ENCODE peak calls at places on chromosomes 12 and 14, in seven cellular contexts. One of them, this sample, is unnamed. For H3K4me1, the result is how much of the 10 kb centered on the place peaks cover.

GRCh38 chr12:132228535-132229422 is 84.5 kb downstream of the NOC4L start:
- DNase-seq in endothelial cell of umbilical vein: no peak
- DNase-seq in fibroblast of lung: no peak
- DNase-seq in HepG2: no peak
- DNase-seq in tibial nerve: no peak
- DNase-seq in cardiac muscle cell: no peak
- DNase-seq in Peyer's patch: no peak
- DNase-seq in this sample: no peak

GRCh38 chr12:82877963-82878362 is 191.3 kb downstream of the TMTC2 start:
- DNase-seq in fibroblast of lung: no peak
- DNase-seq in tibial nerve: no peak
- DNase-seq in HepG2: no peak
- DNase-seq in Peyer's patch: no peak
- DNase-seq in cardiac muscle cell: no peak
- DNase-seq in endothelial cell of umbilical vein: no peak
- DNase-seq in this sample: no peak

GRCh38 chr14:65131176-65131765 is 29.0 kb upstream of the MAX start:
- DNase-seq in HepG2: no peak
- DNase-seq in Peyer's patch: peak
- DNase-seq in tibial nerve: no peak
- DNase-seq in fibroblast of lung: peak
- DNase-seq in endothelial cell of umbilical vein: no peak
- DNase-seq in cardiac muscle cell: no peak
- DNase-seq in this sample: no peak

GRCh38 chr12:100229036-100229635 is 28.5 kb downstream of the ACTR6 start:
- DNase-seq in Peyer's patch: no peak
- DNase-seq in fibroblast of lung: peak
- DNase-seq in HepG2: peak
- DNase-seq in endothelial cell of umbilical vein: no peak
- DNase-seq in cardiac muscle cell: peak
- DNase-seq in tibial nerve: no peak
- DNase-seq in this sample: no peak

GRCh38 chr12:27523305-27523641 is 733 bp upstream of the PPFIBP1 start:
- DNase-seq in tibial nerve: no peak
- DNase-seq in fibroblast of lung: no peak
- DNase-seq in cardiac muscle cell: no peak
- DNase-seq in Peyer's patch: no peak
- DNase-seq in HepG2: no peak
- DNase-seq in endothelial cell of umbilical vein: no peak
- DNase-seq in this sample: no peak

GRCh38 chr12:70154960-70155589 is 88.2 kb upstream of the CNOT2 start:
- DNase-seq in Peyer's patch: no peak
- DNase-seq in HepG2: no peak
- DNase-seq in fibroblast of lung: no peak
- DNase-seq in tibial nerve: no peak
- DNase-seq in cardiac muscle cell: peak
- DNase-seq in endothelial cell of umbilical vein: no peak
- DNase-seq in this sample: no peak

GRCh38 chr14:23725528-23725927 is 89.4 kb downstream of the DHRS2 start:
- DNase-seq in tibial nerve: no peak
- DNase-seq in cardiac muscle cell: no peak
- DNase-seq in HepG2: no peak
- DNase-seq in endothelial cell of umbilical vein: no peak
- DNase-seq in fibroblast of lung: no peak
- DNase-seq in Peyer's patch: no peak
- DNase-seq in this sample: no peak

GRCh38 chr14:23567186-23568020 is at the start of gene AP1G2:
- DNase-seq in Peyer's patch: peak
- DNase-seq in tibial nerve: peak
- DNase-seq in cardiac muscle cell: peak
- DNase-seq in HepG2: peak
- DNase-seq in endothelial cell of umbilical vein: peak
- DNase-seq in fibroblast of lung: peak
- DNase-seq in this sample: peak

GRCh38 chr12:64825143-64826011 is 930 bp downstream of the TBC1D30 start:
- DNase-seq in HepG2: no peak
- DNase-seq in cardiac muscle cell: no peak
- DNase-seq in endothelial cell of umbilical vein: no peak
- DNase-seq in fibroblast of lung: no peak
- DNase-seq in Peyer's patch: no peak
- DNase-seq in tibial nerve: no peak
- DNase-seq in this sample: no peak

GRCh38 chr12:100733817-100734593 is 60.6 kb upstream of the ANO4 start:
- DNase-seq in cardiac muscle cell: peak
- DNase-seq in Peyer's patch: no peak
- DNase-seq in tibial nerve: no peak
- DNase-seq in fibroblast of lung: peak
- DNase-seq in endothelial cell of umbilical vein: peak
- DNase-seq in HepG2: peak
- DNase-seq in this sample: no peak

GRCh38 chr12:71662861-71663560 is 637 bp downstream of the ZFC3H1 start:
- DNase-seq in HepG2: peak
- DNase-seq in Peyer's patch: peak
- DNase-seq in tibial nerve: peak
- DNase-seq in endothelial cell of umbilical vein: peak
- DNase-seq in cardiac muscle cell: peak
- DNase-seq in fibroblast of lung: peak
- DNase-seq in this sample: peak

GRCh38 chr12:48023386-48023785 is 19.1 kb upstream of the COL2A1 start:
- DNase-seq in HepG2: no peak
- DNase-seq in cardiac muscle cell: no peak
- DNase-seq in tibial nerve: no peak
- DNase-seq in endothelial cell of umbilical vein: no peak
- DNase-seq in Peyer's patch: no peak
- DNase-seq in fibroblast of lung: no peak
- DNase-seq in this sample: no peak

GRCh38 chr14:50768693-50769092 is 62.3 kb downstream of the NIN start:
- DNase-seq in fibroblast of lung: peak
- DNase-seq in tibial nerve: no peak
- DNase-seq in Peyer's patch: no peak
- DNase-seq in endothelial cell of umbilical vein: no peak
- DNase-seq in HepG2: no peak
- DNase-seq in cardiac muscle cell: peak
- DNase-seq in this sample: no peak

GRCh38 chr12:109097140-109097434 is 310 bp upstream of the UNG start:
- DNase-seq in endothelial cell of umbilical vein: no peak
- DNase-seq in tibial nerve: no peak
- DNase-seq in fibroblast of lung: no peak
- DNase-seq in cardiac muscle cell: no peak
- DNase-seq in HepG2: no peak
- DNase-seq in Peyer's patch: no peak
- DNase-seq in this sample: no peak
- H3K4me1 ChIP-seq in endothelial cell of umbilical vein: under half
- H3K4me1 ChIP-seq in tibial nerve: under half
- H3K4me1 ChIP-seq in fibroblast of lung: under half
- H3K4me1 ChIP-seq in cardiac muscle cell: under half
- H3K4me1 ChIP-seq in HepG2: half or more
- H3K4me1 ChIP-seq in Peyer's patch: under half
- H3K4me1 ChIP-seq in this sample: under half

DNA sequence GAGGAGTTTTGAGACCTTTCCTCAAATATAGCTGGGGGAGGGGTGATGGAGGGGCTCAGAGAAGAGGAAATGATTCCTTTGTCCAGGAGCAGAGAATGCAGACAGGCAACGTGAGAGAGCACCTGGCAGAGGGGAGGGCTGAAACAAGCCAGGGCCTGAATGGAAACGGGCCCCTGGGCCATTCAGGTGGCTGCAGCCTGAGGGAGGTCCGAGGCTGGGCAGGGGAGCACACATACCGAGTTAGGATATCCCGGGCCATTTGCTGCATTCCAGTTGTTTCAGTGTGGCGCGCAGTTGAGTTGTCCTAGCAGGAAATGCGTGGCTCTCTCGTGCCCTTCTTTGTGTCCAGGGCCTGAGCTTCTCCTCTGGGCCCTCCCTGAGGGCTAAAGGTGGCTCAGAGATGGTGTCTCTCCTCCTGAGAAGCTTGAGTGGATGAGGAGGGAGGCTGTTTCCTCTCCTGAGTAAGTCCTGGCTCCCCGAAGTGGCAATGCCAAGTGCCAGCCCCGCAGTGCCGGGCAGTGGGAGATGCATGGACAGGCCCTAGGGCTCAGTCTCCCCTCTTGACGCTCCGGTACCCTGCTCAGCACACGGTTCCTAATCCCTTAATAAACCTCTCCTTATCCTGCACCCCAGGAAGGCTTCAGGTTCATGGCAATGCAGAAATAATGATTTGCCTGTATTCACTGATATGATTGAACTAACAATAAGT is 85.5 kb upstream of the VRK1 start:
- DNase-seq in HepG2: no peak
- DNase-seq in fibroblast of lung: no peak
- DNase-seq in Peyer's patch: no peak
- DNase-seq in tibial nerve: no peak
- DNase-seq in cardiac muscle cell: no peak
- DNase-seq in endothelial cell of umbilical vein: no peak
- DNase-seq in this sample: no peak
- H3K27ac ChIP-seq in HepG2: no peak
- H3K27ac ChIP-seq in fibroblast of lung: no peak
- H3K27ac ChIP-seq in Peyer's patch: no peak
- H3K27ac ChIP-seq in tibial nerve: no peak
- H3K27ac ChIP-seq in cardiac muscle cell: no peak
- H3K27ac ChIP-seq in endothelial cell of umbilical vein: no peak
- H3K27ac ChIP-seq in this sample: no peak

GRCh38 chr12:108833757-108834472 is 23.5 kb downstream of the SSH1 start:
- DNase-seq in endothelial cell of umbilical vein: no peak
- DNase-seq in Peyer's patch: no peak
- DNase-seq in HepG2: no peak
- DNase-seq in tibial nerve: peak
- DNase-seq in cardiac muscle cell: peak
- DNase-seq in fibroblast of lung: peak
- DNase-seq in this sample: no peak
- H3K4me1 ChIP-seq in endothelial cell of umbilical vein: half or more
- H3K4me1 ChIP-seq in Peyer's patch: under half
- H3K4me1 ChIP-seq in HepG2: under half
- H3K4me1 ChIP-seq in tibial nerve: under half
- H3K4me1 ChIP-seq in cardiac muscle cell: under half
- H3K4me1 ChIP-seq in fibroblast of lung: under half
- H3K4me1 ChIP-seq in this sample: under half

GRCh38 chr12:115464008-115464672 is 780.2 kb upstream of the TBX3 start:
- DNase-seq in HepG2: no peak
- DNase-seq in Peyer's patch: no peak
- DNase-seq in endothelial cell of umbilical vein: no peak
- DNase-seq in fibroblast of lung: no peak
- DNase-seq in cardiac muscle cell: no peak
- DNase-seq in tibial nerve: no peak
- DNase-seq in this sample: no peak
- H3K27ac ChIP-seq in HepG2: no peak
- H3K27ac ChIP-seq in Peyer's patch: no peak
- H3K27ac ChIP-seq in endothelial cell of umbilical vein: no peak
- H3K27ac ChIP-seq in fibroblast of lung: no peak
- H3K27ac ChIP-seq in cardiac muscle cell: no peak
- H3K27ac ChIP-seq in tibial nerve: no peak
- H3K27ac ChIP-seq in this sample: no peak

GRCh38 chr14:77067632-77068514 is 30.2 kb upstream of the CIPC start:
- DNase-seq in cardiac muscle cell: peak
- DNase-seq in HepG2: no peak
- DNase-seq in endothelial cell of umbilical vein: peak
- DNase-seq in tibial nerve: peak
- DNase-seq in Peyer's patch: peak
- DNase-seq in fibroblast of lung: peak
- DNase-seq in this sample: peak

GRCh38 chr14:77068515-77069200 is 29.4 kb upstream of the CIPC start:
- DNase-seq in Peyer's patch: no peak
- DNase-seq in tibial nerve: no peak
- DNase-seq in cardiac muscle cell: no peak
- DNase-seq in fibroblast of lung: no peak
- DNase-seq in HepG2: no peak
- DNase-seq in endothelial cell of umbilical vein: no peak
- DNase-seq in this sample: no peak

GRCh38 chr14:77064535-77065178 is 33.4 kb upstream of the CIPC start:
- DNase-seq in HepG2: no peak
- DNase-seq in fibroblast of lung: no peak
- DNase-seq in Peyer's patch: no peak
- DNase-seq in tibial nerve: no peak
- DNase-seq in endothelial cell of umbilical vein: no peak
- DNase-seq in cardiac muscle cell: no peak
- DNase-seq in this sample: no peak

GRCh38 chr14:77065851-77066554 is 32.1 kb upstream of the CIPC start:
- DNase-seq in HepG2: no peak
- DNase-seq in cardiac muscle cell: no peak
- DNase-seq in endothelial cell of umbilical vein: no peak
- DNase-seq in fibroblast of lung: no peak
- DNase-seq in tibial nerve: no peak
- DNase-seq in Peyer's patch: no peak
- DNase-seq in this sample: no peak

DNA sequence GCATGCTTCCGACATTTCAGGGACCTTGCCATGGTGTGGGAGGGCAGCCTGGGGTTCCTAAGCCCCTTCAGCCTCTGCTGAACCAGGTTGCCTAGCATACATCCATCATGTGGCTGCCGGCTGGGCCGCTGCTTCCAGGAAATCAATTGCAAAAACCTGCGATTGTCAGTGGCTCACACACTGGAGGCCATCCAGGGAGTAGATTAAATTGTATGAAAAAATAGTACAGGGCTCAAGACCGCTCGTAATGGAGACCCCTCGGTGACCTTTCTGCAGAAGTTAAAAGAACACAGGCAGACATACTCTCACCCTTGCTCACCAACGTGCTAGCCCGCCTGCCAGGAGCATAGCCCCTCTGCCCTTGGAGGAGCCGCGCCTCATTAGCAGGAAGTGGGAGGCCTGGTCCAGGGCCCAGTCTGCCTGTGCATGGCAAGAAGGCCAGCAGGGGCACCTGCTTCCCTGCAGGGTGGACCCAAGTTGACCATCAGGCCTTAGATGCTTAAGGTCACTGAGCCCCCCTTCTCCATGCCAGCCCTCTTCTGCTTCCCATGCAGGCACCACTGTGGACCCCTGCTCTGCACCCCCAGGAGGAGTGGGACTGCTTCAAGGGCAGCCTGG is 31.4 kb upstream of the CIPC start:
- DNase-seq in endothelial cell of umbilical vein: no peak
- DNase-seq in Peyer's patch: no peak
- DNase-seq in HepG2: no peak
- DNase-seq in cardiac muscle cell: peak
- DNase-seq in tibial nerve: no peak
- DNase-seq in fibroblast of lung: no peak
- DNase-seq in this sample: no peak
- H3K4me1 ChIP-seq in endothelial cell of umbilical vein: under half
- H3K4me1 ChIP-seq in Peyer's patch: under half
- H3K4me1 ChIP-seq in HepG2: under half
- H3K4me1 ChIP-seq in cardiac muscle cell: under half
- H3K4me1 ChIP-seq in tibial nerve: under half
- H3K4me1 ChIP-seq in fibroblast of lung: under half
- H3K4me1 ChIP-seq in this sample: under half

GRCh38 chr12:46484396-46485061 is 112.0 kb upstream of the SLC38A2 start:
- DNase-seq in endothelial cell of umbilical vein: no peak
- DNase-seq in cardiac muscle cell: no peak
- DNase-seq in HepG2: no peak
- DNase-seq in fibroblast of lung: no peak
- DNase-seq in Peyer's patch: no peak
- DNase-seq in tibial nerve: no peak
- DNase-seq in this sample: no peak
- H3K27ac ChIP-seq in endothelial cell of umbilical vein: no peak
- H3K27ac ChIP-seq in cardiac muscle cell: no peak
- H3K27ac ChIP-seq in HepG2: peak
- H3K27ac ChIP-seq in fibroblast of lung: no peak
- H3K27ac ChIP-seq in Peyer's patch: no peak
- H3K27ac ChIP-seq in tibial nerve: peak
- H3K27ac ChIP-seq in this sample: no peak